ENCODE peak calls at places on chromosomes 16 and 17, in six cellular contexts. G is SK-N-SH, V is HCT116, B is HepG2, C is GM12878, T is K562. O is an unnamed sample.

GRCh38 chr16:2152695-2153506 is 2.7 kb upstream of the TRAF7 start:
- DNase-seq in C (no peak), T (peak; percentile 34), V (no peak), G (no peak), B (peak; percentile 38), O (no peak)

GRCh38 chr17:67421869-67422273 is 44.8 kb downstream of the PITPNC1 start:
- DNase-seq in T (no peak), V (peak; percentile 100), B (peak; percentile 39), G (no peak), C (peak; percentile 61), O (no peak)

GRCh38 chr16:76265434-76266045 is 11.7 kb upstream of the CNTNAP4 start:
- DNase-seq in B (peak; percentile 31), V (peak; percentile 6), C (no peak), T (peak; percentile 12), G (peak; percentile 10), O (peak; percentile 51)

GRCh38 chr17:1820518-1821252 is 9.0 kb downstream of the SMYD4 start:
- DNase-seq in C (peak; percentile 36), G (no peak), V (no peak), B (no peak), T (no peak), O (no peak)

GRCh38 chr16:58127033-58127556 is 2.1 kb downstream of the CFAP20 start:
- DNase-seq in C (no peak), B (peak; percentile 49), T (peak; percentile 29), G (no peak), V (no peak), O (no peak)

GRCh38 chr16:77443834-77444460 is 9.1 kb upstream of the ADAMTS18 start:
- DNase-seq in T (no peak), G (no peak), V (no peak), C (no peak), B (no peak), O (no peak)

GRCh38 chr16:69830534-69831211 is 68.5 kb downstream of the WWP2 start:
- DNase-seq in C (no peak), T (no peak), B (peak; percentile 95), V (no peak), G (no peak), O (no peak)

GRCh38 chr16:15598648-15599190 is 44.2 kb downstream of the MARF1 start:
- DNase-seq in G (no peak), B (no peak), V (no peak), C (no peak), T (no peak), O (no peak)

GRCh38 chr16:67027046-67027445 is 1.9 kb upstream of the CBFB start:
- DNase-seq in C (no peak), V (no peak), T (no peak), G (no peak), B (no peak), O (no peak)

GRCh38 chr17:49742256-49742655 is 21.7 kb downstream of the FAM117A start:
- DNase-seq in C (no peak), V (no peak), G (no peak), T (no peak), B (no peak), O (no peak)

GRCh38 chr17:63117431-63117830 is 151.4 kb downstream of the TANC2 start:
- DNase-seq in T (peak; percentile 6), B (no peak), C (no peak), V (no peak), G (peak; percentile 51), O (no peak)

GRCh38 chr17:63113167-63113566 is 147.1 kb downstream of the TANC2 start:
- DNase-seq in B (peak; percentile 19), T (peak; percentile 12), C (no peak), V (no peak), G (no peak), O (no peak)

GRCh38 chr17:63116228-63116627 is 150.2 kb downstream of the TANC2 start:
- DNase-seq in T (peak; percentile 6), C (no peak), G (peak; percentile 56), V (no peak), B (peak; percentile 13), O (no peak)

GRCh38 chr17:63120406-63120805 is 154.4 kb downstream of the TANC2 start:
- DNase-seq in C (no peak), V (no peak), G (no peak), T (no peak), B (no peak), O (no peak)

GRCh38 chr17:63116967-63117366 is 150.9 kb downstream of the TANC2 start:
- DNase-seq in B (no peak), T (no peak), C (no peak), G (peak; percentile 83), V (no peak), O (no peak)
- TF ChIP-seq YY1 in B (no peak), T (no peak), C (no peak), G (no peak), V (no peak), O (no peak)

DNA sequence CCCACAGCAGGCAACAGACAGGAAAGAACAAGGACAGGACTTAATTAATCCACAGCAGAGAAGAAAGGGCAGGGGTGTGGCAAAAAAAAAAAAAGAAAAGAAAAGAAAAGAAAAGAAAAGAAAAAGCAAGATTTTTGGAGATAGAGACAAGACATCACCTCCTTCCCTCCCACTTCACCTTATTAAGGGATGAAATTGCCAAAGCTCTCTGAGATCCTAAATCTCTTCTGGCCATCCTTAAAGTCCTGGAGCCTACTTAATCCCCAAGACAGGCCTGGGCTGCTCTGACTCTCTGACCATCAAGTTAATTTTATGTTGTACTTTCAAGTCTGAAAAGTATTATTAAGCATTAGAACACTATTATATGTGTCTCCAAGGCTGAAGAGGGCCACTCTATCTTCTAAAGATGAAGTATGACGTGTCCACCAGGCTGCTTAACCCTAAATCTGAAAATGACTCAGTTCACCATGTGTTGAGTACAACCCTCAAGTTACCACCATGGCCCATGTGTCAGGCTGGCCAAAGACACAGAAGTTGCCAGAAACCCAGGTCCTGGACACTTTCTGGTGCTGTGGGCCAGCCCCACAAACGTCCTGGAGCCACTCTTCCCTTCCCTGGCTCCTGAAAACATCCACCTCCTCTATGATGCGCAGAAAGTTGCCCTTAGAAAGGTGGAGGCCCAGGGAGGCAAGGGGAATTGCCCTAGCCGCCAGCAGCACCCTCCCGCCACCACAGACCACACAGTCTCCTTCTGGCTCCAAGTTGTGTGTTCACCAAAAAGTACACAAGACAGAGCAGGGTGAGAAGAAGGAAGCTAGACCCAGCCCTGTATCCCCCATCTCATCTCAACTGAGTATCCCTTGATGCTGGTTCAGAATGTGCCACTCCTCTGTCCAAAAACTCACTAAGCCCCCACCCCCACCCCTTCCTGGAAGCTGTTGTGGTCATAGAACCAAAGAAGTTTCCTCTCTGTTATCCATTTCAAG is 2.7 kb downstream of the SOCS1 start:
- DNase-seq in V (no peak), G (no peak), B (no peak), C (no peak), T (no peak), O (no peak)
- TF ChIP-seq YY1 in V (no peak), G (no peak), B (no peak), C (no peak), T (no peak), O (no peak)

DNA sequence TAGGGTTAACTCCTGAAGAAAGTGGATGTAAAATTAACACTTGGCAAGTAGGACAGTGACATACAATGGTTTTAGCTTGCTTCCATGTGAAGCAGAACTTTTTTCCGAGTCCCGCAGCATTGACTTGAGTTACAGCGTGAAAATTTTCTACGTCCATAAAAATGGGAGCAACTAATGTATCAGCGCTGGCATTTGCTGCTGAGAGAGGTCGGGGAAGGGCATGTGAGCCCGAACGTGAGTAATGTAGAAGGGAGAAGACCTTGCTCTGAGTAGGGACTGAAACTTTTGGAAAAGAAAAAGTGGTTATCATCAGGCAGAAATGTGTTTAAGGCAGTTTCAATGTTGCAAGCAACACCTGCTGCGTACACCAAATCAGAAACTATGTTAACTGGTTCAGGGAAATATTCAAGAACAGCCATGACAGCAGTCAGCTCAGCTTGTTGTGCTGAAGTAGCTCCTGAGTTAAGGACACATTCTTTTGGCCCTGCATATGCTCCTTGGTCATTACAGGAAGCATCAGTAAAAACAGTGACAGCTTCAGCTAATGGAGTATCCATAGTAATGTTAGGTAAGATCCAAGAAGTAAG is 70.9 kb upstream of the ARL4D start:
- DNase-seq in V (no peak), G (no peak), B (no peak), T (no peak), C (no peak), O (no peak)
- TF ChIP-seq YY1 in V (no peak), G (no peak), B (no peak), T (no peak), C (no peak), O (no peak)

GRCh38 chr17:9726291-9726690 is 65.1 kb downstream of the DHRS7C start:
- DNase-seq in G (no peak), V (no peak), B (no peak), C (no peak), T (no peak), O (no peak)

GRCh38 chr17:9728005-9728404 is 63.4 kb downstream of the DHRS7C start:
- DNase-seq in C (no peak), B (no peak), T (no peak), V (no peak), G (no peak), O (no peak)

GRCh38 chr17:9728564-9728963 is 62.8 kb downstream of the DHRS7C start:
- DNase-seq in T (no peak), C (no peak), G (no peak), V (no peak), B (no peak), O (no peak)

GRCh38 chr17:9729034-9729650 is 62.2 kb downstream of the DHRS7C start:
- DNase-seq in T (peak; percentile 46), B (peak; percentile 47), G (peak; percentile 63), C (peak; percentile 8), V (peak; percentile 23), O (peak; percentile 23)

GRCh38 chr17:9729735-9730420 is 61.5 kb downstream of the DHRS7C start:
- DNase-seq in C (no peak), V (no peak), B (no peak), G (no peak), T (no peak), O (no peak)
- TF ChIP-seq YY1 in C (no peak), V (no peak), B (no peak), G (no peak), T (no peak), O (no peak)

GRCh38 chr17:17675925-17676534 is 5.2 kb upstream of the RAI1 start:
- DNase-seq in C (no peak), V (peak; percentile 48), T (no peak), B (no peak), G (no peak), O (no peak)
- TF ChIP-seq YY1 in C (no peak), V (no peak), T (no peak), B (no peak), G (no peak), O (no peak)

GRCh38 chr17:57051886-57052342 is 33.1 kb upstream of the AKAP1 start:
- DNase-seq in B (no peak), V (no peak), C (no peak), G (no peak), T (no peak), O (no peak)
- TF ChIP-seq YY1 in B (no peak), V (no peak), C (no peak), G (no peak), T (no peak), O (no peak)

GRCh38 chr16:19094542-19095365 is 19.0 kb upstream of the ITPRIPL2 start:
- DNase-seq in T (no peak), C (no peak), V (peak; percentile 56), G (no peak), B (peak; percentile 88), O (no peak)
- TF ChIP-seq YY1 in T (no peak), C (no peak), V (no peak), G (no peak), B (no peak), O (no peak)

DNA sequence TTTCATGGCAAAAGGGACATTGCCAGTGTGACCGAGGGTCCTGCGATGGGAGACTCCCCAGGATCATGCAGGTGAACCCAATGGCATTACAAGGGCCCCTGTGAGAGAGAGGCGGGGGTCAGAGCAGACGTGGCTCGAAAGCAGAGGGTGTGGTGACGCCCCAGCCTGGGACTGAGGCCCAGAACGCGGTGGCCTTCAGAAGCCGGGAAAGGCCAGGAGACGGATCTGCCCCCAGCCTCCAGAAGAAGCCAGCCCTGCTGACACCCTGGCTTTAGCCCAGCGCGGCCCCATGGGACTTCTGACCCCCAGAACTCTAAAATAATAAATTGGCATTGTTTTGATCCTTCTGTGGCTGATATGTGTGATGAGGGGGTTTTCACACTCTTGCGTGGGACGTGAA is 17.4 kb upstream of the ENPP7 start:
- DNase-seq in T (no peak), B (no peak), G (no peak), C (no peak), V (no peak), O (no peak)
- TF ChIP-seq YY1 in T (no peak), B (no peak), G (no peak), C (no peak), V (no peak), O (no peak)

O was measured in NT2/D1.